ENCODE peak calls at places on chromosomes 11 and 22, in ten cellular contexts. T is HS-27A; C is activated CD8-positive, alpha-beta memory T cell treated with anti-CD3 and anti-CD28 coated beads for 4 hours; G is CD8-positive, alpha-beta T cell; V is NCI-H2029 treated with DMSO at 0.1 percent for 48 hours; Y is fibroblast of the conjunctiva; A is hippocampal formation; X is stimulated activated CD8-positive, alpha-beta memory T cell treated with anti-CD3 and anti-CD28 coated beads, Interleukin-7, amount 100 ng/mL, for 1 hour; U is naive thymus-derived CD8-positive, alpha-beta T cell; E is activated naive CD4-positive, alpha-beta T cell treated with Interleukin-2 at 50 U/mL for 16 hours. I is an unnamed sample.

GRCh38 chr22:24188705-24189248 is 7.5 kb downstream of the SUSD2 start:
- DNase-seq in X (no peak), T (no peak), E (no peak), U (no peak), C (no peak), V (no peak), G (no peak), Y (no peak), A (no peak), I (no peak)

GRCh38 chr11:69637956-69638871 is 2.7 kb upstream of the CCND1 start:
- DNase-seq in X (no peak), T (no peak), Y (no peak), A (no peak), C (no peak), G (no peak), V (no peak), U (no peak), E (no peak), I (no peak)

GRCh38 chr11:132601863-132602262 is 930.4 kb downstream of the OPCML start:
- DNase-seq in E (no peak), T (no peak), X (no peak), C (no peak), A (no peak), V (no peak), U (no peak), Y (no peak), G (no peak), I (no peak)

GRCh38 chr11:107598225-107599139 is 7.5 kb downstream of the ELMOD1 start:
- DNase-seq in A (no peak), G (no peak), Y (no peak), X (no peak), V (no peak), E (peak; percentile 8), U (no peak), C (no peak), T (no peak), I (no peak)

GRCh38 chr11:66068154-66068821 is 1.8 kb upstream of the PACS1 start:
- DNase-seq in X (no peak), A (peak; percentile 41), E (peak; percentile 79), Y (peak; percentile 40), U (peak; percentile 69), V (peak; percentile 29), T (no peak), G (peak; percentile 68), C (peak; percentile 47), I (peak; percentile 64)

GRCh38 chr11:13965337-13965736 is 2.8 kb downstream of the SPON1 start:
- DNase-seq in V (no peak), T (no peak), Y (no peak), X (no peak), G (no peak), E (no peak), U (no peak), C (no peak), A (no peak), I (no peak)

GRCh38 chr11:14393129-14393528 is 34.1 kb upstream of the RRAS2 start:
- DNase-seq in T (no peak), U (no peak), Y (no peak), C (no peak), V (no peak), A (no peak), X (no peak), E (no peak), G (no peak), I (no peak)

GRCh38 chr11:68038226-68038717 is 553 bp upstream of the TCIRG1 start:
- DNase-seq in G (no peak), V (no peak), A (no peak), X (no peak), C (no peak), E (no peak), Y (no peak), U (no peak), T (no peak), I (no peak)

GRCh38 chr22:44365196-44365802 is 52.5 kb upstream of the SHISAL1 start:
- DNase-seq in E (no peak), A (no peak), V (no peak), X (no peak), Y (no peak), G (no peak), U (no peak), T (no peak), C (no peak), I (no peak)

GRCh38 chr11:1083621-1084551 is 9.2 kb downstream of the MUC2 start:
- DNase-seq in C (no peak), T (no peak), G (no peak), U (no peak), X (no peak), E (no peak), V (no peak), Y (no peak), A (no peak), I (no peak)

GRCh38 chr11:15911377-15912044 is 444.8 kb downstream of the SOX6 start:
- DNase-seq in A (no peak), V (peak; percentile 25), E (no peak), C (no peak), X (no peak), T (no peak), U (no peak), G (no peak), Y (no peak), I (no peak)

GRCh38 chr11:60762851-60763691 is 6.4 kb downstream of the MS4A15 start:
- DNase-seq in C (no peak), U (no peak), E (no peak), T (no peak), V (peak; percentile 42), G (no peak), Y (no peak), X (no peak), A (no peak), I (peak; percentile 6)

GRCh38 chr22:29617922-29618629 is 14.6 kb downstream of the NF2 start:
- DNase-seq in Y (no peak), U (no peak), G (no peak), T (no peak), C (no peak), X (no peak), A (no peak), V (no peak), E (no peak), I (peak; percentile 38)

GRCh38 chr22:30396871-30397655 is at the start of gene SEC14L2:
- DNase-seq in X (peak; percentile 14), C (peak; percentile 12), T (no peak), V (no peak), U (peak; percentile 58), G (peak; percentile 37), Y (no peak), A (peak; percentile 71), E (peak; percentile 70), I (peak; percentile 28)

GRCh38 chr11:113363406-113363805 is 24.2 kb upstream of the ANKK1 start:
- DNase-seq in A (no peak), V (no peak), X (no peak), T (no peak), G (no peak), Y (no peak), E (no peak), U (no peak), C (no peak), I (no peak)

GRCh38 chr22:40684728-40685127 is 5.4 kb downstream of the MCHR1 start:
- DNase-seq in E (no peak), C (no peak), Y (no peak), G (no peak), X (no peak), A (no peak), V (no peak), T (no peak), U (no peak), I (no peak)

GRCh38 chr11:46247664-46248063 is 29.8 kb upstream of the CREB3L1 start:
- DNase-seq in A (no peak), T (peak; percentile 58), E (peak; percentile 22), Y (no peak), C (no peak), U (no peak), V (peak; percentile 83), G (no peak), X (no peak), I (no peak)

GRCh38 chr11:13883042-13883441 is 79.5 kb upstream of the SPON1 start:
- DNase-seq in A (no peak), U (no peak), Y (no peak), C (no peak), V (peak; percentile 78), G (no peak), T (no peak), X (no peak), E (no peak), I (peak; percentile 21)

GRCh38 chr22:44085743-44086741 is 61.9 kb downstream of the PARVB start:
- DNase-seq in X (no peak), A (peak; percentile 3), C (no peak), U (no peak), V (peak; percentile 61), T (no peak), G (no peak), Y (peak; percentile 36), E (no peak), I (no peak)

GRCh38 chr11:115409691-115410220 is 94.5 kb downstream of the CADM1 start:
- DNase-seq in C (no peak), A (no peak), G (no peak), U (no peak), T (no peak), Y (no peak), E (no peak), V (peak; percentile 82), X (no peak), I (no peak)

GRCh38 chr11:121483805-121484478 is 31.2 kb upstream of the SORL1-AS1 start:
- DNase-seq in C (no peak), T (no peak), Y (no peak), A (no peak), V (no peak), X (no peak), G (no peak), E (no peak), U (no peak), I (no peak)

GRCh38 chr11:48006301-48006992 is 26.1 kb downstream of the PTPRJ start:
- DNase-seq in X (no peak), Y (peak; percentile 40), V (no peak), C (no peak), E (peak; percentile 65), A (no peak), G (no peak), T (peak; percentile 41), U (no peak), I (peak; percentile 64)

GRCh38 chr11:127199306-127199801 is 198.8 kb upstream of the KIRREL3 start:
- DNase-seq in U (no peak), T (no peak), G (no peak), E (no peak), C (no peak), X (no peak), V (no peak), A (no peak), Y (no peak), I (no peak)

GRCh38 chr11:128934351-128934750 is 8.3 kb downstream of the TP53AIP1 start:
- DNase-seq in U (no peak), C (no peak), X (no peak), G (no peak), Y (no peak), V (no peak), T (no peak), A (no peak), E (no peak), I (no peak)

GRCh38 chr11:46273511-46274205 is 3.8 kb upstream of the CREB3L1 start:
- DNase-seq in E (no peak), U (no peak), X (no peak), V (no peak), Y (no peak), G (no peak), C (no peak), T (no peak), A (no peak), I (no peak)

GRCh38 chr11:2798951-2799761 is 86.4 kb downstream of the CDKN1C start:
- DNase-seq in Y (no peak), U (no peak), C (no peak), V (no peak), A (no peak), G (no peak), E (no peak), T (no peak), X (no peak), I (no peak)

GRCh38 chr22:43840851-43841250 is 21.5 kb downstream of the SULT4A1 start:
- DNase-seq in Y (no peak), G (no peak), T (no peak), U (no peak), X (no peak), E (no peak), V (no peak), C (no peak), A (no peak), I (no peak)

GRCh38 chr22:21650823-21651520 is 8.9 kb downstream of the SDF2L1 start:
- DNase-seq in T (no peak), U (no peak), G (no peak), C (no peak), X (no peak), A (no peak), E (no peak), Y (no peak), V (no peak), I (no peak)

I was measured in CD4-positive, CD25-positive, alpha-beta regulatory T cell.